ENCODE peak calls at places on chromosomes 3 and 15, in six cellular contexts. M, W, Y, G, E and L are unnamed samples.

GRCh38 chr3:100407977-100408532 is 6.7 kb downstream of the LNP1 start:
- DNase-seq in M (no peak), W (no peak), Y (no peak), G (no peak), E (no peak), L (no peak)

GRCh38 chr15:67024322-67024997 is 40.9 kb upstream of the SMAD3 start:
- DNase-seq in M (peak; percentile 59), W (no peak), Y (peak; percentile 98), G (no peak), E (peak; percentile 98), L (peak; percentile 97)

GRCh38 chr15:27473846-27474245 is 502.9 kb downstream of the GABRG3 start:
- DNase-seq in M (no peak), W (no peak), Y (no peak), G (no peak), E (no peak), L (no peak)

GRCh38 chr3:121985841-121986240 is 36.2 kb downstream of the ILDR1 start:
- DNase-seq in M (no peak), W (peak; percentile 38), Y (no peak), G (no peak), E (no peak), L (no peak)

GRCh38 chr15:66765478-66766281 is 63.6 kb downstream of the SMAD6 start:
- DNase-seq in M (no peak), W (no peak), Y (no peak), G (no peak), E (peak; percentile 68), L (no peak)

GRCh38 chr3:45064512-45065372 is 38.6 kb downstream of the CLEC3B start:
- DNase-seq in M (no peak), W (no peak), Y (peak; percentile 85), G (no peak), E (peak; percentile 97), L (peak; percentile 94)

GRCh38 chr3:49723301-49723630 is 485 bp downstream of the GMPPB start:
- DNase-seq in M (peak; percentile 61), W (no peak), Y (peak; percentile 68), G (peak; percentile 73), E (peak; percentile 60), L (peak; percentile 37)

GRCh38 chr3:17810759-17811158 is 68.3 kb upstream of the TBC1D5 start:
- DNase-seq in M (peak; percentile 55), W (no peak), Y (peak; percentile 39), G (no peak), E (peak; percentile 48), L (peak; percentile 37)

GRCh38 chr3:12796171-12797123 is at the start of gene CAND2:
- DNase-seq in M (peak; percentile 53), W (peak; percentile 38), Y (peak; percentile 52), G (peak; percentile 56), E (peak; percentile 61), L (peak; percentile 37)
- H3K18ac ChIP-seq in M (peak within 1 kb of the TSS; percentile 53), W (peak within 1 kb of the TSS; percentile 99), Y (no peak within 1 kb of the TSS), G (no peak within 1 kb of the TSS), E (peak within 1 kb of the TSS; percentile 95), L (peak within 1 kb of the TSS; percentile 71)

GRCh38 chr15:57553526-57553925 is 38.2 kb upstream of the MYZAP start:
- DNase-seq in M (peak; percentile 57), W (no peak), Y (no peak), G (peak; percentile 68), E (no peak), L (no peak)
- H4K8ac ChIP-seq in M (no peak overlapping the region), W (no peak overlapping the region), Y (no peak overlapping the region), G (no peak overlapping the region), E (no peak overlapping the region), L (no peak overlapping the region)

DNA sequence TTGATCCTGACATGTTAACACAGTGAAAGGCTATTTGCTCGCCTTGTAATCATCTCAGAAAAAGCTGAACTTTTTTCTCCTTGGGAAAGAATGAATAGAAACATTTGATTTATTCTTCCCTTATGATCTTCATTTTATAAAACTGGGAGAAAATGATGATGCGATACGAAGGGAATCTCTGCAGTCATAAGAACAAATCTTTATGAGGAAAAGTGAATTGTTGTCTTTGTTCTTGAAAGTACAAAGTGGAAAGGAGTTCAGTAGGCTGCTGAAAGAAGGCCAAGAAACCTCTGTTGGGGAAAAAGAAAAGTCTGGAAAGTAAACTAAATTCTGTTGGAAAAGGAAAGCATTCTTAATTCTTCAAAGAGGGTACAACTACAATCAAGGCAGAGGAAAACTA is 248.8 kb downstream of the NSUN3 start:
- DNase-seq in M (no peak), W (no peak), Y (no peak), G (no peak), E (no peak), L (no peak)
- H3K18ac ChIP-seq in M (no peak overlapping the region), W (no peak overlapping the region), Y (no peak overlapping the region), G (no peak overlapping the region), E (no peak overlapping the region), L (no peak overlapping the region)

GRCh38 chr15:88491158-88491557 is 23.6 kb downstream of the MRPS11 start:
- DNase-seq in M (no peak), W (no peak), Y (peak; percentile 8), G (peak; percentile 55), E (no peak), L (no peak)

GRCh38 chr15:88489321-88489720 is 21.8 kb downstream of the MRPS11 start:
- DNase-seq in M (peak; percentile 46), W (no peak), Y (no peak), G (peak; percentile 60), E (no peak), L (no peak)

GRCh38 chr15:88497109-88497761 is 29.7 kb downstream of the MRPS11 start:
- DNase-seq in M (no peak), W (no peak), Y (no peak), G (no peak), E (no peak), L (no peak)

GRCh38 chr15:88490036-88490435 is 22.5 kb downstream of the MRPS11 start:
- DNase-seq in M (no peak), W (no peak), Y (no peak), G (no peak), E (no peak), L (no peak)

DNA sequence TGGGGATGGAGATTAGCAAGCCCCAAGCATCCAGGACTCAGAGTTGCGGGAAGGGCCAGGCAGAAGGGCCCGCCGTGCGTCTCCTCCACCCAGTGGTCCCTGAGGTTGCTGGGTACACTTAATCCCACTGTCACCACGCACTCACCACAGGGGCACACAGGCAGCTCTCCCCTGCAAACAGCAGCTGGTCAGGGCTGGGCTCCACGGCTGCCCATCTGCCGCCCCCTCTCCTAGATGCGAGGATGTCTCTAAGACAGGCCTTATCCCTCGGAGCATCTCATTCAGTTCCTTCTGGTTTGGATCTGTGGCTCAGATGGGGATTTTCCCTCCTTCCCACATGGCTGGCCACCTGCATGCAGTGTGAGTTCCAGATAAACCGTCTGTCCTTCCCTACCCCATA is 26.3 kb downstream of the MRPS11 start:
- DNase-seq in M (no peak), W (no peak), Y (no peak), G (no peak), E (no peak), L (no peak)
- H4K8ac ChIP-seq in M (no peak overlapping the region), W (no peak overlapping the region), Y (no peak overlapping the region), G (no peak overlapping the region), E (no peak overlapping the region), L (no peak overlapping the region)

DNA sequence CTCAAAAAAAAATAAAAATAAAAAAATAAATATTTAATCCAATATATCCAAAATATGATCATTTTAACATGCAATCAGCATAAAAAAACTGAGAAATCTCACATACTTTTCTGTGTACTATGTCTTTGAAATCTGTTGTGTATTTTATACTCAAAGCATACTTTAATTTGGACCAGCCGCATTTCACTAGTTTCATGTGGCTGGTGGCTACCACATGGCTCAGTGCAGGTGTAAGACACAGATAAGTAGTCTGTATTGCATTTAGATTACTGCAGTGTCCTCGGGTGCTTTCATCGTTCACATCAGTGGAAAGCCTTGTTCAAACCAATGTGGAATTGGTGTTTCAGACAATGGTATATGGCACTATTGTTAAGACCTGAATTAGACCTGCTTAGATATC is 11.0 kb downstream of the CRTC3 start:
- DNase-seq in M (no peak), W (no peak), Y (no peak), G (no peak), E (no peak), L (no peak)
- H3K18ac ChIP-seq in M (no peak overlapping the region), W (no peak overlapping the region), Y (no peak overlapping the region), G (no peak overlapping the region), E (no peak overlapping the region), L (no peak overlapping the region)

GRCh38 chr3:161316006-161316689 is 55.2 kb downstream of the SPTSSB start:
- DNase-seq in M (no peak), W (no peak), Y (peak; percentile 83), G (no peak), E (no peak), L (no peak)
- H4K8ac ChIP-seq in M (no peak overlapping the region), W (no peak overlapping the region), Y (no peak overlapping the region), G (no peak overlapping the region), E (no peak overlapping the region), L (no peak overlapping the region)

GRCh38 chr3:138093721-138094120 is 21.7 kb downstream of the DZIP1L start:
- DNase-seq in M (no peak), W (no peak), Y (no peak), G (no peak), E (no peak), L (no peak)
- H3K18ac ChIP-seq in M (no peak overlapping the region), W (no peak overlapping the region), Y (no peak overlapping the region), G (no peak overlapping the region), E (no peak overlapping the region), L (no peak overlapping the region)

GRCh38 chr15:89087066-89087829 is 1.0 kb upstream of the ABHD2 start:
- DNase-seq in M (no peak), W (no peak), Y (no peak), G (no peak), E (no peak), L (no peak)
- H4K8ac ChIP-seq in M (no peak overlapping the region), W (peak overlapping the region; percentile 23), Y (peak overlapping the region; percentile 82), G (no peak overlapping the region), E (peak overlapping the region; percentile 87), L (peak overlapping the region; percentile 79)

GRCh38 chr15:65084500-65085206 is 8.1 kb downstream of the KBTBD13 start:
- DNase-seq in M (no peak), W (no peak), Y (peak; percentile 31), G (no peak), E (no peak), L (no peak)

GRCh38 chr15:65085207-65085753 is 8.7 kb downstream of the KBTBD13 start:
- DNase-seq in M (no peak), W (no peak), Y (no peak), G (no peak), E (no peak), L (no peak)

GRCh38 chr15:65081758-65082157 is 5.2 kb downstream of the KBTBD13 start:
- DNase-seq in M (no peak), W (no peak), Y (no peak), G (no peak), E (no peak), L (peak; percentile 31)

GRCh38 chr15:65082303-65082958 is 5.9 kb downstream of the KBTBD13 start:
- DNase-seq in M (peak; percentile 65), W (no peak), Y (no peak), G (peak; percentile 70), E (no peak), L (no peak)

GRCh38 chr15:65083262-65083701 is 6.7 kb downstream of the KBTBD13 start:
- DNase-seq in M (peak; percentile 87), W (peak; percentile 84), Y (no peak), G (peak; percentile 61), E (peak; percentile 70), L (peak; percentile 74)
- H3K18ac ChIP-seq in M (peak overlapping the region; percentile 53), W (no peak overlapping the region), Y (no peak overlapping the region), G (no peak overlapping the region), E (no peak overlapping the region), L (no peak overlapping the region)